ENCODE peak calls at places on chromosomes 12 and 14, in nine cellular contexts. A is GM06990, E is stomach, G is psoas muscle, I is MM.1S, M is lower lobe of right lung, L is GM23248, B is left lung, N is body of pancreas. W is an unnamed sample. For H3K27me3 and H3K36me3, the result is how much of the 10 kb centered on the place peaks cover.

GRCh38 chr12:124684496-124684895 is 117.1 kb upstream of the NCOR2 start:
- DNase-seq in L (peak), M (no peak), I (no peak), E (no peak), B (no peak), N (no peak), A (no peak), G (no peak), W (no peak)

GRCh38 chr12:104748790-104749189 is 209.3 kb downstream of the SLC41A2 start:
- DNase-seq in I (no peak), L (peak), A (no peak), E (no peak), G (no peak), M (no peak), N (no peak), B (no peak), W (no peak)

GRCh38 chr14:77131871-77132486 is 9.6 kb downstream of the ZDHHC22 start:
- DNase-seq in L (no peak), B (no peak), G (no peak), A (no peak), I (no peak), N (no peak), E (no peak), M (no peak), W (no peak)

GRCh38 chr14:53764846-53765245 is 191.8 kb downstream of the BMP4 start:
- DNase-seq in L (no peak), M (no peak), B (no peak), A (no peak), G (no peak), E (no peak), N (no peak), I (no peak), W (no peak)

GRCh38 chr14:94079891-94080605 is 954 bp downstream of the DDX24 start:
- DNase-seq in A (no peak), B (no peak), N (no peak), M (no peak), E (no peak), I (no peak), L (peak), G (no peak), W (no peak)

GRCh38 chr12:57716305-57716704 is 22.2 kb downstream of the AGAP2 start:
- DNase-seq in M (no peak), E (no peak), G (no peak), A (no peak), N (no peak), B (no peak), I (no peak), L (no peak), W (no peak)

GRCh38 chr12:102478416-102479098 is 1.8 kb downstream of the IGF1 start:
- DNase-seq in B (no peak), I (peak), M (no peak), G (no peak), L (no peak), A (peak), N (no peak), E (peak), W (no peak)

GRCh38 chr12:46556105-46556559 is 183.6 kb upstream of the SLC38A2 start:
- DNase-seq in L (peak), N (no peak), I (peak), E (no peak), G (no peak), M (no peak), B (no peak), A (no peak), W (no peak)

GRCh38 chr12:82015623-82016347 is 256.6 kb upstream of the PPFIA2 start:
- DNase-seq in A (no peak), B (no peak), E (no peak), G (no peak), M (no peak), N (no peak), I (no peak), L (no peak), W (no peak)

GRCh38 chr12:80216890-80217559 is 117.7 kb downstream of the OTOGL start:
- DNase-seq in G (no peak), E (no peak), L (no peak), B (no peak), I (peak), N (no peak), A (peak), M (no peak), W (no peak)
- H3K4me3 ChIP-seq in G (no peak), E (no peak), L (no peak), B (no peak), I (peak), N (no peak), A (peak), M (no peak), W (no peak)

GRCh38 chr12:108029081-108029790 is 99.9 kb upstream of the WSCD2 start:
- DNase-seq in B (no peak), I (no peak), N (no peak), L (no peak), E (no peak), M (no peak), G (no peak), A (no peak), W (no peak)
- H3K27me3 ChIP-seq in B (under half), I (under half), N (under half), L (under half), E (under half), M (under half), G (under half), A (under half), W (under half)

GRCh38 chr12:106068296-106068695 is 70.5 kb downstream of the NUAK1 start:
- DNase-seq in L (no peak), N (no peak), I (no peak), A (no peak), G (no peak), B (no peak), E (no peak), M (no peak), W (no peak)
- H3K36me3 ChIP-seq in L (half or more), N (under half), I (under half), A (under half), G (half or more), B (under half), E (under half), M (under half), W (under half)

GRCh38 chr12:69331482-69331845 is 16.7 kb upstream of the LYZ start:
- DNase-seq in N (no peak), M (no peak), A (no peak), L (peak), B (no peak), G (no peak), I (no peak), E (no peak), W (no peak)

GRCh38 chr12:69331846-69332684 is 16.1 kb upstream of the LYZ start:
- DNase-seq in A (no peak), N (no peak), M (no peak), E (no peak), L (peak), G (no peak), B (no peak), I (no peak), W (no peak)

GRCh38 chr12:69330475-69331473 is 17.4 kb upstream of the LYZ start:
- DNase-seq in A (peak), N (peak), M (peak), G (no peak), B (peak), L (peak), E (peak), I (peak), W (no peak)

GRCh38 chr12:69332815-69333358 is 15.3 kb upstream of the LYZ start:
- DNase-seq in G (no peak), L (no peak), B (no peak), M (no peak), A (no peak), I (no peak), N (peak), E (peak), W (no peak)

GRCh38 chr12:69329669-69330428 is 18.3 kb upstream of the LYZ start:
- DNase-seq in E (no peak), M (no peak), I (no peak), G (no peak), A (no peak), L (no peak), B (no peak), N (no peak), W (no peak)
- H3K4me3 ChIP-seq in E (peak), M (peak), I (no peak), G (no peak), A (no peak), L (no peak), B (peak), N (no peak), W (no peak)

GRCh38 chr12:4089147-4089606 is 184.4 kb upstream of the CCND2 start:
- DNase-seq in A (no peak), I (no peak), L (peak), E (no peak), G (no peak), M (no peak), B (no peak), N (no peak), W (no peak)
- H3K27me3 ChIP-seq in A (under half), I (under half), L (under half), E (under half), G (under half), M (under half), B (under half), N (under half), W (under half)

GRCh38 chr14:58297762-58298476 is 436 bp upstream of the ARID4A start:
- DNase-seq in N (peak), B (peak), E (peak), G (peak), I (peak), L (peak), M (peak), A (peak), W (peak)
- H3K36me3 ChIP-seq in N (under half), B (under half), E (under half), G (under half), I (under half), L (under half), M (under half), A (under half), W (under half)

DNA sequence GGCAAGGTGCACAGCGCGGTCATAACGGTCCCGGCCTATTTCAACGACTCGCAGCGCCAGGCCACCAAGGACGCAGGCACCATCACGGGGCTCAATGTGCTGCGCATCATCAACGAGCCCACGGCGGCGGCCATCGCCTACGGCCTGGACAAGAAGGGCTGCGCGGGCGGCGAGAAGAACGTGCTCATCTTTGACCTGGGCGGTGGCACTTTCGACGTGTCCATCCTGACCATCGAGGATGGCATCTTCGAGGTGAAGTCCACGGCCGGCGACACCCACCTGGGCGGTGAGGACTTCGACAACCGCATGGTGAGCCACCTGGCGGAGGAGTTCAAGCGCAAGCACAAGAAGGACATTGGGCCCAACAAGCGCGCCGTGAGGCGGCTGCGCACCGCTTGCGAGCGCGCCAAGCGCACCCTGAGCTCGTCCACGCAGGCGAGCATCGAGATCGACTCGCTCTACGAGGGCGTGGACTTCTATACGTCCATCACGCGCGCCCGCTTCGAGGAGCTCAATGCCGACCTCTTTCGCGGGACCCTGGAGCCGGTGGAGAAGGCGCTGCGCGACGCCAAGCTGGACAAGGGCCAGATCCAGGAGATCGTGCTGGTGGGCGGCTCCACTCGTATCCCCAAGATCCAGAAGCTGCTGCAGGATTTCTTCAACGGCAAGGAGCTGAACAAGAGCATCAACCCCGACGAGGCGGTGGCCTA is 875 bp downstream of the HSPA2 start:
- DNase-seq in E (no peak), I (no peak), N (peak), M (peak), B (peak), G (peak), L (peak), A (no peak), W (peak)
- H3K4me3 ChIP-seq in E (peak), I (no peak), N (peak), M (peak), B (peak), G (peak), L (peak), A (no peak), W (peak)

GRCh38 chr14:100898465-100898864 is 5.1 kb downstream of the RTL1 start:
- DNase-seq in A (no peak), G (no peak), M (peak), I (no peak), L (no peak), E (no peak), N (peak), B (peak), W (no peak)
- H3K27me3 ChIP-seq in A (under half), G (under half), M (under half), I (under half), L (under half), E (under half), N (under half), B (half or more), W (under half)

DNA sequence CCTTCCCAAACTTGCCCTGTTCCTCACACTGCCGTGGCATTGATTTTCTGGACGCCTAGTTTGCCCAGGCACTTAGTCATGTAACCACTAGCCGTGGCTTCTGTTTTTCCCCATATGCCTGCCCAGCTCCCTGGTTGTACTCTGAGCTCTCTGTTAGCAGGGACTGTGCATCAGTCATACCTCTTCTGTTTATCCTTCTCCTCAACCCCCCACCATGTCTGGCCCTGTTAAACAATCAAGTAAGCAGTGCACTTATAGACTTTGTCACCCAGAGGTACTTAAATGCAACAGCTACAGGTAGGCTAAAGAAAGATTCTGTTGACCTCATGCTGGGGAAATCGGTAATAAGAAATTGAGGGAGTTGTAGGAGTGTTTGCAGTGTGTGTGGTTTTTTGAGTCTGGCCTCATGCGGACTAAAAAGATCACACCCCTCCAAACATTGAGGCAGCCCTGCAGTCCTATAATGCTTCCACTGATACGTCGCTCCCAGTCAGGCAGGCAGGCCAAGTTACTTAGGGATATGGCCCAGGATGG is 17.0 kb downstream of the UBE3B start:
- DNase-seq in L (no peak), B (no peak), I (no peak), A (no peak), E (no peak), N (no peak), M (no peak), G (no peak), W (no peak)
- H3K36me3 ChIP-seq in L (half or more), B (half or more), I (under half), A (under half), E (half or more), N (half or more), M (half or more), G (half or more), W (under half)

GRCh38 chr12:7711133-7711532 is at the start of gene DPPA3:
- DNase-seq in I (no peak), G (no peak), M (no peak), A (no peak), E (no peak), N (no peak), B (no peak), L (no peak), W (no peak)
- H3K4me3 ChIP-seq in I (no peak), G (no peak), M (no peak), A (no peak), E (no peak), N (no peak), B (no peak), L (no peak), W (no peak)

W was measured in aorta.